ENCODE peak calls at places on chromosomes 4 and X, in six cellular contexts. X, Q, B, U, O and P are unnamed samples.

GRCh38 chr4:48748949-48749596 is 31.0 kb downstream of the FRYL start:
- DNase-seq in B (no peak), O (no peak), X (peak; percentile 48), Q (no peak), U (no peak), P (no peak)

GRCh38 chrX:10414872-10415703 is 205.3 kb downstream of the MID1 start:
- DNase-seq in O (no peak), Q (no peak), B (no peak), X (no peak), U (no peak), P (no peak)

GRCh38 chr4:7800996-7801395 is 138.7 kb downstream of the AFAP1 start:
- DNase-seq in X (no peak), B (peak; percentile 65), Q (no peak), U (no peak), O (no peak), P (no peak)

GRCh38 chr4:123816462-123816861 is 419.9 kb downstream of the SPRY1 start:
- DNase-seq in O (no peak), X (no peak), Q (no peak), U (no peak), B (no peak), P (no peak)

GRCh38 chr4:121693450-121693849 is 3.3 kb downstream of the ANXA5 start:
- DNase-seq in U (no peak), Q (no peak), O (no peak), X (peak; percentile 1), B (no peak), P (no peak)

GRCh38 chrX:69128573-69128972 is 36.7 kb downstream of the PJA1 start:
- DNase-seq in X (peak; percentile 46), U (no peak), O (peak; percentile 70), Q (no peak), B (no peak), P (no peak)

GRCh38 chrX:136542281-136542680 is 10.3 kb downstream of the VGLL1 start:
- DNase-seq in U (no peak), O (no peak), X (no peak), Q (no peak), B (no peak), P (no peak)

GRCh38 chrX:23883737-23884354 is 23.9 kb downstream of the APOO start:
- DNase-seq in X (no peak), O (no peak), B (no peak), Q (no peak), U (peak; percentile 32), P (no peak)

GRCh38 chr4:75490155-75490554 is 24.0 kb downstream of the RCHY1 start:
- DNase-seq in U (no peak), B (no peak), Q (no peak), X (no peak), O (no peak), P (no peak)

GRCh38 chrX:129721870-129722269 is 16.9 kb upstream of the XPNPEP2 start:
- DNase-seq in O (no peak), B (no peak), U (no peak), X (no peak), Q (no peak), P (no peak)

GRCh38 chr4:88765729-88766128 is 68.1 kb upstream of the NAP1L5 start:
- DNase-seq in B (no peak), X (no peak), Q (no peak), U (no peak), O (peak; percentile 76), P (no peak)

GRCh38 chr4:2829933-2830451 is 13.7 kb upstream of the ADD1 start:
- DNase-seq in U (no peak), O (peak; percentile 55), X (no peak), B (peak; percentile 74), Q (peak; percentile 69), P (no peak)

GRCh38 chrX:120426599-120426998 is 42.5 kb downstream of the LAMP2 start:
- DNase-seq in X (no peak), Q (no peak), U (no peak), B (no peak), O (no peak), P (no peak)

GRCh38 chrX:13837290-13837745 is 20.4 kb upstream of the GPM6B start:
- DNase-seq in O (no peak), X (no peak), Q (no peak), U (no peak), B (no peak), P (peak; percentile 12)

DNA sequence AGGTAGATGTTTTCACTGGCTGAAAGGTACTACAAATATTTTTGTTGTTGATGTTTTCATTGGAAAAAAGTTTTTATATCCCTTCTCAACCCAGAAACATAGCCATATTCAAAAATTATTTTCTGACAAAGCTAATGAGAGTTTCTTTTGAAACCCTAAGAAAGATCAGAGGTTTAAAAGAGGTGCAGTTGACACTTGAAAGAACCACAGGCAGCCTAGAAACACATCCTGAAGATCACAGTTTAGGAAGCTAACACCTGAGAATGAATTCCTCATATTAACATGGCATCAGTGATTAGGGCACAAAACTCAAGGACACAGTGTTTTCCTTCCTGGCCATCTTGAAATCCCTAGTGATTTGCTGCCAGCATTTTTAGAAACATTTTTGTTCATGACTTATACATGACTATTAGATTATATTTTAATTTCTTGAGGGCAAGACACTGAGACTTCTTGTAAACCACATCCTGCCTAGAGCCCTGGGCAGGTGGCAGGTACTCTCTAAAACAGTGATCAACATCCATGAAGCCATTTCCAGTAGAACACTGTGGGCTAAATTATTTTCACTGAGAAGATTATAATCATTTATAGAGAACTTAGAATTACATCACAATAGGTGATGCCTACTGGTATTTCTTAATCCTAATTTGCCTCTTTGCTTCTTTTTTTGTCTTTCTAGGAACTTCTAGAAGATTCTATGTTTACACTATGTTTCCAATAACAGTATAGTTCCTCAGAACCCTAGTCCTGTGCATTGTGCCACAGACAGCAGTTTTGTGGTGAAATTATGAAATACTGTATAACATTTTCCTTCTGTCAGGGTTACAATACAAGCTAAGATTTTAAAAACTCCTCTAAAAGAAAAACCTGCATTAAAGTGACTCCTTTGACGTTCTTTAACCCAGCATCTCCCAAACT is 79.9 kb downstream of the ARSJ start:
- DNase-seq in B (no peak), O (no peak), X (no peak), Q (no peak), U (no peak), P (peak; percentile 29)
- H3K4me3 ChIP-seq in B (no peak overlapping the region), O (no peak overlapping the region), X (no peak overlapping the region), Q (no peak overlapping the region), U (no peak overlapping the region), P (no peak overlapping the region)

DNA sequence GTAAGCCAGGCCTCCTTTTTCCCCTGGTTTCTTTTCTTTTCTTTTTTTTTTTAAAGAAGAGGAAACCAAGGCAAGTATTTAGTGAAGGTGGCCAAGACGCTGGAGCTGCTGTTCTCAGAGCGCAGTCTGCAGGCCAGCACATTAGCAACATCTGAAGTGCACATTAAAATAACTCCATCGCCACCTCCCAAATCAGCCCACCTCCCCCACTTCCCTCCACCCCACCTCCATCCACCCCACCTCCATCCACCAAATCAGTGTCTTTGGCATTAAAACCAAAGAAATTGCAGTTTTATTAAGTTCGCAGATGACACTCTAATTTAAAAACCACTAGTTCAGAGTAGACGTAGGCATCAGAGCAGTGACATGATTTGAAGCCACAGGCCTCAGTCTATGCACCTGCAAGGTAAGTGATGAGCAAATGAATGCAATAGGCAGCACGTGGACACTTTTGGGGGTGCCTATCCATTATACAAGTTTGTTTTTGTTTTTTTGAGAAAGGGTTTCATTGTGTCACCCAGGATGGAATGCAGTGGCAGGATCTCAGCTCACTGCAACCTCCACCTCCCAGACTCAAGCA is 88.1 kb upstream of the TRIM2 start:
- DNase-seq in B (no peak), Q (no peak), U (no peak), O (no peak), X (no peak), P (no peak)
- H3K4me3 ChIP-seq in B (peak overlapping the region; percentile 40), Q (no peak overlapping the region), U (peak overlapping the region; percentile 3), O (peak overlapping the region; percentile 47), X (no peak overlapping the region), P (peak overlapping the region; percentile 12)

DNA sequence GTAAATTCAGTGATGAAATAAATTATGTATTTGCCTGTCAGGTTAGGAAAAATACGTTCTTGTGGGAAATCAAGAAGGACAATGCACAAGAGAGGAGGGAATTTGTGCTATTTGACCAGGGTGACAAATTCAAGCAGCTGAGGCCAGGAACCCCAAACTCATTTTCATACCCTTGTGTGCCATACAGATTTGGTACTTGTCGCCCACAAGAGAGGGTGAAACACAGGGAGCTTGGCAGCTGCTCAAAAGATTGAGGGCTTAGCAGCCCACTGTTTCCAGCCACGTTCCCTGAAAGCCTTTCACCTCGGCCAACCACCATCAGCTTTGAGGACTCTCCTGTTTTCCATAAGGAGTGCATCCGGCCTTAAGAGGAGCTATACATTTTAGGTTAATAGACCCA is 111.2 kb downstream of the COL25A1 start:
- DNase-seq in X (no peak), Q (no peak), B (no peak), O (no peak), U (no peak), P (no peak)
- H3K4me3 ChIP-seq in X (no peak overlapping the region), Q (no peak overlapping the region), B (no peak overlapping the region), O (no peak overlapping the region), U (no peak overlapping the region), P (no peak overlapping the region)

DNA sequence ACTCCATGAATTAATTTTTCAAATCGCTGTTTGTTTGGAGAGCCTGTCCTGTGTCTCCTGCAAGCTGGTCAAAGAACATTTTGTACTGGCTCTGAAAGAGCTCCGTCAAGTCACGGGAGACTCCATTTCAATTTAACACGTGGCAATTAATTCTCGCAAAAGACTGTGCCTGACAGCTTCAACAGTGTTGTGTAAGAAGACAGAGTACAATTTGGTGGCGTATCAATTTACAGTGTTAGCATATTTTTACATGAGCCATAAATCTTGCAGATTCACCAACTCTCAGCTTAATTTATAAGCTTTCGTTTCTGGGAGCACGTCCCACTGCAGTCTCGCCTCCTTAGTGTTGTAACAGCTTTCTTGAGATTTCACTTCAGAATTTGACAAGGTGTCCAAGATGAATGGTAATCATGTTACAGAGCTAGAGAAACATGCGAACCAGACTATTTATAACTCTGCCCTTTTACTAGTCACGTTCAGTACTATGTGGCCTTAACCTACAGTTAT is 70.8 kb downstream of the RWDD4 start:
- DNase-seq in Q (no peak), X (peak; percentile 50), U (no peak), B (no peak), O (no peak), P (no peak)
- H3K4me3 ChIP-seq in Q (no peak overlapping the region), X (no peak overlapping the region), U (no peak overlapping the region), B (peak overlapping the region; percentile 10), O (peak overlapping the region; percentile 30), P (no peak overlapping the region)

GRCh38 chrX:56812515-56813105 is 83.6 kb downstream of the NBDY start:
- DNase-seq in X (no peak), B (no peak), U (no peak), O (no peak), Q (no peak), P (no peak)
- H3K4me3 ChIP-seq in X (no peak overlapping the region), B (peak overlapping the region; percentile 7), U (no peak overlapping the region), O (no peak overlapping the region), Q (no peak overlapping the region), P (peak overlapping the region; percentile 1)

DNA sequence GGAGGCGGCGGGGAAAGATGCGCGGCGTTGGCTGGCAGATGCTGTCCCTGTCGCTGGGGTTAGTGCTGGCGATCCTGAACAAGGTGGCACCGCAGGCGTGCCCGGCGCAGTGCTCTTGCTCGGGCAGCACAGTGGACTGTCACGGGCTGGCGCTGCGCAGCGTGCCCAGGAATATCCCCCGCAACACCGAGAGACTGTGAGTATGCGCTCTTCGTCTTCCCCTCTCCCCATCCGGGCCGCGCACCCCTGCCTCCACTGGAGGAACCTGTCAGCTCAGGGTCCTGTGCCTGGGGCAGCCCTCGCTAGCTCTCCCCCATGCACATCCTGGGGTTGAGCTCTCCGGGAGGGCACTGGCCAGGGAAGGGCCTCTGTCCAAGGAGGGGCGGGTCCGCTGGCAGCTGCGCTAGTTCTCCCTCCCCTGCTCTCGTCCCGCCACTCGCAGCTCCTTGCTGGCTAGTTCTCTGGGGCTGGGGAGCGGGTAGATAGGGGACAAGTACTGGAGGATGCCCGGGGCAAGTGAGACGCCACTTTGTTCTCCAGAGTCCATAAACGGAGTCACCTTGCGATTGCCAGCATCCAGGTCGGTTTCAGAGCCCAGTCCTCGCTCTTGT is 2.2 kb downstream of the SLIT2 start:
- DNase-seq in U (no peak), Q (peak; percentile 76), X (peak; percentile 48), B (peak; percentile 79), O (peak; percentile 78), P (peak; percentile 9)
- H3K4me3 ChIP-seq in U (peak overlapping the region; percentile 51), Q (peak overlapping the region; percentile 51), X (peak overlapping the region; percentile 84), B (peak overlapping the region; percentile 54), O (peak overlapping the region; percentile 66), P (no peak overlapping the region)